ENCODE peak calls at places on chromosomes 11 and 22, in nine cellular contexts. C is ovary, P is spleen, Y is right atrium auricular region, W is aorta, D is heart right ventricle, I is HCT116, V is colonic mucosa, R is H1. B is an unnamed sample. For H3K4me1, the result is how much of the 10 kb centered on the place peaks cover.

GRCh38 chr11:111663820-111664219 is 61.6 kb downstream of the SIK2 start:
- DNase-seq in C (no peak), P (no peak), Y (no peak), W (no peak), D (peak), I (no peak), V (no peak), R (no peak), B (peak)

GRCh38 chr11:103903621-103904323 is 132.7 kb upstream of the DDI1 start:
- DNase-seq in C (no peak), P (no peak), Y (no peak), W (no peak), D (no peak), I (no peak), V (no peak), R (no peak), B (no peak)

GRCh38 chr11:94007426-94007825 is 13.7 kb upstream of the HEPHL1 start:
- DNase-seq in C (no peak), P (no peak), Y (no peak), W (no peak), D (no peak), I (no peak), V (no peak), R (no peak), B (no peak)

GRCh38 chr11:11988099-11988651 is 20.3 kb downstream of the DKK3 start:
- DNase-seq in C (no peak), P (no peak), Y (no peak), W (no peak), D (no peak), I (no peak), V (no peak), R (no peak), B (no peak)

GRCh38 chr11:44351006-44351660 is 41.2 kb upstream of the ALX4 start:
- DNase-seq in C (no peak), P (peak), Y (no peak), W (no peak), D (no peak), I (no peak), V (no peak), R (no peak), B (no peak)

GRCh38 chr11:96200243-96200642 is 142.8 kb downstream of the MAML2 start:
- DNase-seq in C (no peak), P (no peak), Y (no peak), W (no peak), D (no peak), I (no peak), V (no peak), R (no peak), B (no peak)

GRCh38 chr11:77276271-77276670 is 25.2 kb downstream of the GDPD4 start:
- DNase-seq in C (no peak), P (no peak), Y (no peak), W (no peak), D (no peak), I (no peak), V (no peak), R (no peak), B (no peak)

GRCh38 chr11:76695133-76695532 is 24.6 kb upstream of the LRRC32 start:
- DNase-seq in C (no peak), P (no peak), Y (no peak), W (no peak), D (no peak), I (no peak), V (no peak), R (no peak), B (no peak)

GRCh38 chr22:49931863-49932262 is 13.4 kb downstream of the CRELD2 start:
- DNase-seq in C (no peak), P (no peak), Y (no peak), W (no peak), D (no peak), I (no peak), V (no peak), R (no peak), B (no peak)

GRCh38 chr11:128841461-128842072 is 25.5 kb downstream of the KCNJ1 start:
- DNase-seq in C (no peak), P (no peak), Y (no peak), W (no peak), D (no peak), I (no peak), V (no peak), R (no peak), B (no peak)

DNA sequence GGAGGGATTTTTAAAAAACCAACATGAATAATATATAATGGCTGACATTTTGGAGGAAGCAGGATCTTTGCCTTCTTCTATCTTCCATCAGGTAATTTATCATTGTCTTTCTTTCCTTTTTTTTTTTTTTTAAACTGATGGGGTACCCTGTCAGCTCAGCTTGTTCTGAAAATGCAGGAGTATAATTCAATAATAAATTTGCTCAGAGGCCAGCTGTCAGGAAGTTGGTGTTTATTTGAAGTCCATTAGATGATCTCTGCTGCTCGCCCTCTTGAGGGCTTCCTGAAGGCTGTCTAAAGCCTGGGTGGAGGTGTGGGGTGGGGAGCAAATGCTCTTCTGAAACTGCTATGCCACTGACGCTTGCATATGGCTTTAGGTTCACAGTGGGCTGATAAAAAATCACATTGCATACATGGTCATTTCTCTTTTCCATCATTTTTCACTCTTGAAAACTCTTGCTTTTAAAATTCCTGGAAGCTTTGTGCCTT is 174.6 kb upstream of the NARS2 start:
- DNase-seq in C (no peak), P (no peak), Y (no peak), W (no peak), D (no peak), I (no peak), V (no peak), R (no peak), B (no peak)
- H3K4me1 ChIP-seq in C (under half), P (under half), Y (under half), W (under half), D (under half), I (under half), V (under half), R (under half), B (under half)

GRCh38 chr11:124825876-124826275 is 25.7 kb upstream of the MSANTD2 start:
- DNase-seq in C (no peak), P (no peak), Y (no peak), W (no peak), D (no peak), I (no peak), V (no peak), R (no peak), B (no peak)
- H3K27ac ChIP-seq in C (no peak), P (no peak), Y (no peak), W (no peak), D (no peak), I (no peak), V (no peak), R (no peak), B (no peak)

GRCh38 chr11:102111787-102112653 is 1.8 kb downstream of the YAP1 start:
- DNase-seq in C (no peak), P (no peak), Y (no peak), W (no peak), D (no peak), I (peak), V (peak), R (peak), B (no peak)

GRCh38 chr11:102112654-102112926 is 2.3 kb downstream of the YAP1 start:
- DNase-seq in C (no peak), P (no peak), Y (no peak), W (no peak), D (no peak), I (no peak), V (no peak), R (no peak), B (no peak)

GRCh38 chr11:102109896-102110760 is at the start of gene YAP1:
- DNase-seq in C (peak), P (peak), Y (peak), W (peak), D (peak), I (peak), V (peak), R (peak), B (peak)

GRCh38 chr11:102110761-102111010 is 439 bp downstream of the YAP1 start:
- DNase-seq in C (no peak), P (peak), Y (no peak), W (no peak), D (no peak), I (no peak), V (no peak), R (no peak), B (no peak)

DNA sequence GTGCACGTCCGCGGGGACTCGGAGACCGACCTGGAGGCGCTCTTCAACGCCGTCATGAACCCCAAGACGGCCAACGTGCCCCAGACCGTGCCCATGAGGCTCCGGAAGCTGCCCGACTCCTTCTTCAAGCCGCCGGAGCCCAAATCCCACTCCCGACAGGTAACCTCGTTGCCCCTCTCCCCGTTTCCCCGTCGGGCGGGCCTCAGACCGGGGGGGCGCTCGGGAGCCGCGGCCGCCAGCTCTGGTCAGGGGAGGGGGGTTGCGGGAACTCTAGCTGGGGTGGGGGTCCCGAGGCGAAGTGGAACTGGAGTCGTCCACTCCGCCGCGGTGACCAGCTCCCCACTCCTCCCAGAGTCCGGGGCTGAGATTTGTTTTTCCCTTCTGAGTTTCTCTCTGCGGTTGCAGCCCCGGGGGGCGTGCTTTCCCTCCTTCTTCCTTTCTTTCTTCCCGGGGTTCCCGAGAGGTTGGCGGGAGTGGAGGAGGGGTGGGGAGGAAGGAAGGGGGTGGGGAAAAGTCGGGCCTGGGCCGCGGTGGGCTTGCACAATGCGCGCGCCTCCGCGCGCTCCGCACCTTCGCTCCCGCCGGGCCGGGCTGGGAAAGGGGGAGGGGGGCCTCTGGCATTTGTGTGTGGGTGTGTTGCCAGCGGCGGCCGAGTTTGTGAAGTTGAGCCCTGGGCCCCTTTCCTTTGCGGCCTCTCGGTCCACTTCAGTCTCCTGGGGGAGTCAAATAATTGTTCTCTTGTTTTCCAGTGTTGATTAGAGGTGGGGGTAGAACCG is 952 bp downstream of the YAP1 start:
- DNase-seq in C (peak), P (no peak), Y (peak), W (peak), D (peak), I (no peak), V (peak), R (peak), B (peak)
- H3K4me3 ChIP-seq in C (peak), P (peak), Y (peak), W (peak), D (peak), I (peak), V (peak), R (peak), B (peak)

DNA sequence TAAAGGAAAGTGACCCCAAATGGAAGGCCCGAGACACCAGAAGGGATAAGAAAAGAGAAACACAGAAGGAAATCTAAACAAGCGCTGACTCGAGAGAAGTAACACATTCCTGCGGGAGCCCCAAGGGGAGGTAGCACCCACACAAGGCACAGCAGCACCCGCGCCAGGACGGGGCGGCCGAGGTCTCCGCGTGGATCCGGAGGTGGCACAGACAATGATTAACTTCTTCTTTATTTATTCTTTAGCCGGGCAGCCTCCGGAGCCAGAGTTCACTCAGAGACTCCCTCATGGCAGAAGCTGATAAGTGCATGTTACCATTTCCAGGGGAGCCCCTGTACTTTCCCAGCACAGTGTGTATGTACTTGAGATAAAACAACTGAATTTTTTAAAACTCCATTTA is 5.1 kb downstream of the TOLLIP start:
- DNase-seq in C (no peak), P (peak), Y (peak), W (no peak), D (no peak), I (no peak), V (peak), R (no peak), B (no peak)
- H3K4me1 ChIP-seq in C (under half), P (half or more), Y (half or more), W (under half), D (half or more), I (under half), V (under half), R (under half), B (under half)

GRCh38 chr11:57309106-57310059 is 15.4 kb downstream of the TNKS1BP1 start:
- DNase-seq in C (no peak), P (peak), Y (no peak), W (no peak), D (no peak), I (no peak), V (no peak), R (no peak), B (no peak)

GRCh38 chr11:57312511-57313021 is 12.2 kb downstream of the TNKS1BP1 start:
- DNase-seq in C (peak), P (peak), Y (no peak), W (peak), D (no peak), I (no peak), V (peak), R (no peak), B (no peak)

GRCh38 chr11:57311109-57311936 is 13.4 kb downstream of the TNKS1BP1 start:
- DNase-seq in C (peak), P (peak), Y (peak), W (peak), D (peak), I (peak), V (peak), R (peak), B (peak)

GRCh38 chr11:57310091-57310490 is 14.7 kb downstream of the TNKS1BP1 start:
- DNase-seq in C (no peak), P (peak), Y (no peak), W (peak), D (no peak), I (no peak), V (no peak), R (no peak), B (no peak)

DNA sequence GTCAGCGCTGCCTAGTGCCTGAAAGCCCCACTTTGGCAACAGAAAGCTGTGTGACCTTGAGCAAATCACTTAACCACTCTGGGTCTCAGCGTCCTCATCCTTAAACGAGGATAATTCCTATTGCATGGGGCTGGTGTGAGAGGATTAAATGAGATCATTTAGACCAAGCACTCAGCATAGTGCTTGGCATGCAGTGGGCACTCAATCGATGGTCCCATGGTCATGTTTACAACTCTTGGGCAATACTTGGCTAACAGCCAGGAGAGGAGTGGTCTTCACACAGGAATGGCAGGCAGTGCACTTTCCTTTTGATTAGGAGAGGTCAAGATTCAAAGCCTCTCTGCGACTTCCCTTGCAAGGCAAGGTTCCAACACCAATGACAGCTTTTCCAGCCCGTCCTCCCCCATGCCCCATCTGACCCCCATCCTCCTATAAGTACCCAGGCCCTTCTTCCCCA is 14.1 kb downstream of the TNKS1BP1 start:
- DNase-seq in C (no peak), P (no peak), Y (no peak), W (no peak), D (no peak), I (no peak), V (no peak), R (no peak), B (no peak)
- H3K27ac ChIP-seq in C (peak), P (no peak), Y (peak), W (no peak), D (peak), I (peak), V (peak), R (no peak), B (peak)

DNA sequence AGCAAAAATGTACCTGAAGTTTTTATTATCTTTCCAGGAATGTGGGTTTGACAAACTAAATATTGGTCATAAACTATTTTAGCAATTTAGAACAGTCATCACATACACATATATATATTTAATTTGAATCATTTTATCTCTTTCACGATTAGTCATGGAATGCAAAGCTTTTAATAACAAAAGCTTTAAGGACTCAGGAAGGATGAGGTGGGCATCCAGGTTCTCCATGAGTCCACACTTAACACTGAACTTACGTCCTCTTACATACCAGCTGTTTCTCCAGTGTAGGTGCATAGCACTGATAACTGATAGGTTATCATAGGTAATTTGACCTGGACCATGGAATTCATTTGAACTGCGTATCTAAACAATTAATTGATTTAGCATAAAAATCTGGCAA is 28.1 kb upstream of the GNAZ start:
- DNase-seq in C (no peak), P (no peak), Y (no peak), W (no peak), D (no peak), I (no peak), V (no peak), R (no peak), B (no peak)
- H3K4me3 ChIP-seq in C (no peak), P (no peak), Y (no peak), W (no peak), D (no peak), I (no peak), V (no peak), R (no peak), B (no peak)

GRCh38 chr11:1750840-1751520 is 585 bp upstream of the IFITM10 start:
- DNase-seq in C (no peak), P (peak), Y (no peak), W (peak), D (no peak), I (no peak), V (no peak), R (no peak), B (peak)
- H3K4me1 ChIP-seq in C (under half), P (half or more), Y (half or more), W (under half), D (half or more), I (under half), V (under half), R (under half), B (under half)

GRCh38 chr22:35995345-35995744 is 33.3 kb downstream of the RBFOX2 start:
- DNase-seq in C (no peak), P (no peak), Y (no peak), W (no peak), D (no peak), I (no peak), V (no peak), R (no peak), B (no peak)

GRCh38 chr22:35995772-35996171 is 32.9 kb downstream of the RBFOX2 start:
- DNase-seq in C (peak), P (no peak), Y (peak), W (peak), D (peak), I (no peak), V (peak), R (no peak), B (peak)

GRCh38 chr22:35997438-35997837 is 31.2 kb downstream of the RBFOX2 start:
- DNase-seq in C (no peak), P (no peak), Y (no peak), W (no peak), D (no peak), I (no peak), V (no peak), R (no peak), B (no peak)

GRCh38 chr22:35998748-35999147 is 29.9 kb downstream of the RBFOX2 start:
- DNase-seq in C (no peak), P (no peak), Y (no peak), W (no peak), D (no peak), I (no peak), V (no peak), R (no peak), B (no peak)

GRCh38 chr22:35996596-35996995 is 32.0 kb downstream of the RBFOX2 start:
- DNase-seq in C (no peak), P (no peak), Y (no peak), W (no peak), D (no peak), I (no peak), V (no peak), R (no peak), B (no peak)
- H3K27ac ChIP-seq in C (peak), P (no peak), Y (peak), W (peak), D (peak), I (no peak), V (peak), R (no peak), B (peak)

DNA sequence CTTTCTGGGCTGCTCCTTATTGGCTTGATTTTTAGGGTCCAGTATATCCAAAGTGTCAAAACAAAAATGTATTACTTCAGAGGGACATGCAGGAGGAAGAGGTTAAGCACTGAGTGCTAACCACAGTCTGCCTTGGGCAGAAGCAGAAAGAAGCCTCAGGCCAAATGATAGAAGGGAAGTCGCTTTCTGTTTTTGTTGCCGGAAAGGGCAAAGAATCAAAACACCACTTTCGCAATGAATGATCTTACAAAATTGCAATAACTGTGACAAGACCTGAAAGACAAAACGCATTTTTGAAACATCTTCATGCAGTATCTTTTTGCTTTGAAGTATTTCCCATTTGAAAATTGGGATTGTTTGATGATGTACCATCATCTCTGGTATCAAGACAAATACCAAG is 70.1 kb upstream of the PICALM start:
- DNase-seq in C (no peak), P (no peak), Y (no peak), W (no peak), D (no peak), I (no peak), V (no peak), R (no peak), B (no peak)
- H3K4me3 ChIP-seq in C (no peak), P (no peak), Y (no peak), W (no peak), D (no peak), I (no peak), V (no peak), R (no peak), B (no peak)